ENCODE peak calls at places on chromosomes 5 and 9, in six cellular contexts. One of them, this sample, is unnamed.

GRCh38 chr5:96487859-96488258 is 54.8 kb upstream of the PCSK1 start:
- DNase-seq in heart left ventricle: no peak
- DNase-seq in HuH-7: no peak
- DNase-seq in non-pigmented ciliary epithelial cell: no peak
- DNase-seq in sigmoid colon: no peak
- DNase-seq in epithelial cell of esophagus: no peak
- DNase-seq in this sample: no peak

GRCh38 chr9:105040462-105040861 is 112.5 kb upstream of the ABCA1 start:
- DNase-seq in epithelial cell of esophagus: no peak
- DNase-seq in sigmoid colon: no peak
- DNase-seq in HuH-7: no peak
- DNase-seq in heart left ventricle: no peak
- DNase-seq in non-pigmented ciliary epithelial cell: no peak
- DNase-seq in this sample: no peak

GRCh38 chr9:32380944-32381343 is 3.5 kb upstream of the ACO1 start:
- DNase-seq in heart left ventricle: no peak
- DNase-seq in sigmoid colon: no peak
- DNase-seq in epithelial cell of esophagus: no peak
- DNase-seq in non-pigmented ciliary epithelial cell: no peak
- DNase-seq in HuH-7: no peak
- DNase-seq in this sample: no peak

GRCh38 chr9:132994410-132995120 is 16.1 kb downstream of the GFI1B start:
- DNase-seq in non-pigmented ciliary epithelial cell: peak
- DNase-seq in HuH-7: no peak
- DNase-seq in epithelial cell of esophagus: peak
- DNase-seq in sigmoid colon: no peak
- DNase-seq in heart left ventricle: no peak
- DNase-seq in this sample: peak

GRCh38 chr9:18327106-18327505 is 146.8 kb upstream of the ADAMTSL1 start:
- DNase-seq in non-pigmented ciliary epithelial cell: no peak
- DNase-seq in epithelial cell of esophagus: no peak
- DNase-seq in sigmoid colon: no peak
- DNase-seq in heart left ventricle: no peak
- DNase-seq in HuH-7: no peak
- DNase-seq in this sample: no peak

GRCh38 chr9:121048618-121049017 is 1.5 kb downstream of the C5 start:
- DNase-seq in heart left ventricle: no peak
- DNase-seq in non-pigmented ciliary epithelial cell: no peak
- DNase-seq in sigmoid colon: no peak
- DNase-seq in HuH-7: no peak
- DNase-seq in epithelial cell of esophagus: no peak
- DNase-seq in this sample: no peak

GRCh38 chr9:118268046-118268445 is 563.8 kb downstream of the TLR4 start:
- DNase-seq in heart left ventricle: no peak
- DNase-seq in epithelial cell of esophagus: no peak
- DNase-seq in sigmoid colon: no peak
- DNase-seq in HuH-7: no peak
- DNase-seq in non-pigmented ciliary epithelial cell: no peak
- DNase-seq in this sample: no peak

GRCh38 chr5:3303777-3304176 is 291.9 kb upstream of the IRX1 start:
- DNase-seq in heart left ventricle: no peak
- DNase-seq in sigmoid colon: no peak
- DNase-seq in HuH-7: no peak
- DNase-seq in epithelial cell of esophagus: no peak
- DNase-seq in non-pigmented ciliary epithelial cell: no peak
- DNase-seq in this sample: no peak

GRCh38 chr5:159887050-159887449 is 29.2 kb upstream of the ADRA1B start:
- DNase-seq in non-pigmented ciliary epithelial cell: no peak
- DNase-seq in epithelial cell of esophagus: no peak
- DNase-seq in HuH-7: no peak
- DNase-seq in sigmoid colon: no peak
- DNase-seq in heart left ventricle: no peak
- DNase-seq in this sample: no peak

GRCh38 chr9:87301381-87301780 is 196.3 kb upstream of the DAPK1 start:
- DNase-seq in heart left ventricle: no peak
- DNase-seq in HuH-7: no peak
- DNase-seq in sigmoid colon: no peak
- DNase-seq in non-pigmented ciliary epithelial cell: no peak
- DNase-seq in epithelial cell of esophagus: no peak
- DNase-seq in this sample: no peak

GRCh38 chr5:548256-548655 is 24.0 kb upstream of the SLC9A3 start:
- DNase-seq in non-pigmented ciliary epithelial cell: no peak
- DNase-seq in sigmoid colon: peak
- DNase-seq in heart left ventricle: no peak
- DNase-seq in HuH-7: no peak
- DNase-seq in epithelial cell of esophagus: no peak
- DNase-seq in this sample: no peak

GRCh38 chr9:96022445-96023031 is 147.0 kb downstream of the ERCC6L2 start:
- DNase-seq in HuH-7: no peak
- DNase-seq in sigmoid colon: no peak
- DNase-seq in heart left ventricle: peak
- DNase-seq in epithelial cell of esophagus: no peak
- DNase-seq in non-pigmented ciliary epithelial cell: no peak
- DNase-seq in this sample: no peak

GRCh38 chr9:123091459-123091858 is 58.0 kb downstream of the GPR21 start:
- DNase-seq in epithelial cell of esophagus: no peak
- DNase-seq in HuH-7: no peak
- DNase-seq in sigmoid colon: no peak
- DNase-seq in non-pigmented ciliary epithelial cell: no peak
- DNase-seq in heart left ventricle: no peak
- DNase-seq in this sample: no peak

GRCh38 chr9:127057970-127058644 is 64.3 kb downstream of the ANGPTL2 start:
- DNase-seq in epithelial cell of esophagus: no peak
- DNase-seq in heart left ventricle: peak
- DNase-seq in HuH-7: no peak
- DNase-seq in sigmoid colon: no peak
- DNase-seq in non-pigmented ciliary epithelial cell: no peak
- DNase-seq in this sample: no peak

GRCh38 chr9:35758475-35759050 is 4.5 kb upstream of the MSMP start:
- DNase-seq in sigmoid colon: no peak
- DNase-seq in HuH-7: no peak
- DNase-seq in non-pigmented ciliary epithelial cell: no peak
- DNase-seq in epithelial cell of esophagus: no peak
- DNase-seq in heart left ventricle: no peak
- DNase-seq in this sample: no peak

GRCh38 chr9:133914483-133915342 is 77.4 kb downstream of the VAV2 start:
- DNase-seq in heart left ventricle: no peak
- DNase-seq in sigmoid colon: no peak
- DNase-seq in epithelial cell of esophagus: no peak
- DNase-seq in HuH-7: no peak
- DNase-seq in non-pigmented ciliary epithelial cell: no peak
- DNase-seq in this sample: no peak

This sample was measured in epithelial cell of prostate.